ENCODE peak calls at places on chromosome 1, in six cellular contexts. C, J, X, R, N and E are unnamed samples.
A peak's percentile ranks its signal among the peaks of the same experiment; 100 is the strongest.

GRCh38 chr1:22317231-22317919 is 134.3 kb upstream of the ZBTB40 start:
- DNase-seq in X (no peak), J (no peak), N (no peak), R (no peak), C (no peak), E (no peak)

GRCh38 chr1:12001996-12002493 is 17.3 kb upstream of the MIIP start:
- DNase-seq in N (no peak), J (peak; percentile 71), R (no peak), X (peak; percentile 51), C (no peak), E (no peak)

GRCh38 chr1:209758360-209758759 is 2.5 kb downstream of the TRAF3IP3 start:
- DNase-seq in J (no peak), C (no peak), N (no peak), X (no peak), R (no peak), E (no peak)

GRCh38 chr1:208475951-208476824 is 232.0 kb upstream of the PLXNA2 start:
- DNase-seq in J (peak; percentile 81), R (no peak), C (peak; percentile 51), X (peak; percentile 47), N (no peak), E (no peak)

GRCh38 chr1:19437911-19438310 is 47.4 kb downstream of the CAPZB start:
- DNase-seq in R (no peak), N (peak; percentile 37), X (peak; percentile 88), C (peak; percentile 86), J (no peak), E (no peak)

GRCh38 chr1:91745649-91746383 is 140.1 kb downstream of the TGFBR3 start:
- DNase-seq in R (no peak), X (no peak), C (no peak), N (no peak), J (no peak), E (no peak)

GRCh38 chr1:151661728-151662127 is 49.9 kb downstream of the SNX27 start:
- DNase-seq in J (no peak), R (no peak), X (no peak), N (no peak), C (no peak), E (no peak)

GRCh38 chr1:41378999-41379740 is 17.9 kb downstream of the FOXO6 start:
- DNase-seq in N (no peak), X (no peak), R (no peak), C (no peak), J (no peak), E (no peak)

GRCh38 chr1:16250547-16251251 is 13.7 kb upstream of the CPLANE2 start:
- DNase-seq in R (no peak), J (no peak), X (no peak), C (no peak), N (no peak), E (no peak)

GRCh38 chr1:12032141-12032710 is 12.9 kb downstream of the MIIP start:
- DNase-seq in N (no peak), R (no peak), C (no peak), X (no peak), J (no peak), E (no peak)

GRCh38 chr1:7856345-7856744 is 3.5 kb upstream of the UTS2 start:
- DNase-seq in N (no peak), X (no peak), R (no peak), J (peak; percentile 56), C (no peak), E (no peak)

GRCh38 chr1:116195077-116195868 is 84.1 kb downstream of the MAB21L3 start:
- DNase-seq in X (no peak), C (no peak), J (no peak), R (no peak), N (no peak), E (no peak)

GRCh38 chr1:162899422-162900168 is 38.6 kb upstream of the CCDC190 start:
- DNase-seq in J (no peak), X (peak; percentile 56), R (peak; percentile 70), C (peak; percentile 67), N (no peak), E (no peak)

GRCh38 chr1:245306628-245307410 is 152.0 kb downstream of the KIF26B start:
- DNase-seq in J (no peak), N (no peak), C (no peak), X (peak; percentile 20), R (no peak), E (no peak)

DNA sequence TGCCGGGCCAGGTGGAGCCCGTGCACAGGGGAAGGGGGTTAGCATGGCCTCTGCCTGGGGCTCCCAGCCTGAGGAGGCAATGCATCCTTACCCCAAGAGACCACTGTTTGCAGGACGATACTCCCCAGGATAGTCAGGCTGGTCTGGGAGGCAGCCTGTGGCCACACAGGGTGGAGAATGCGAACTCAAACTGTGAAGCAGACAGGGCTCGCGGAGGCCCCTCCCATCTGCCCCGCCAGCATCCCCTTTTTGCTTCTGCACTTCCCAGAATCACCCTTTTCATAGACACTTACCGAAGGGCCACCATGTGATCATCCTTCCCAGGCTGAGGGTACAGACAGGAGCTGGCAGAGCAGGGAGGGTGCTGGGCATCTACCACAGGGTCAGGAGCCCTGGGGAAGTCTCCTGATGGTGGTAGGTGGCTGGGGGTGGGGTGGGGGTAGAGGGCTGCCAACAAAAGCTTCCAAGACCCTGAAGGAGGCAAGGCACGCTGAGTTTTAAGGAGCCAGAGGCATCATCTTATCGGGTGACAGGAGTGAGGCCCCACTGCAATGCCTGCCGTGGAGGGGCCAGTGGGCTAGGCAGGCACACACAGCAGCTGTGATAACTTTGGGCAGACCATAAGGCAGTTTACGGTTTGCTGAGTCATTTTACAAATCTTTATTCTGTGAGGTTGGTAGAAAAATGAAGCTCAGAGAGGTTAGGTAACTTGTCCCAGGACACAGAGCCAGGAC is 31.3 kb upstream of the BTG2 start:
- DNase-seq in X (no peak), R (no peak), J (peak; percentile 36), N (peak; percentile 54), C (no peak), E (no peak)
- TF ChIP-seq CTCF in X (no peak), R (no peak), J (no peak), N (no peak), C (no peak), E (no peak)

DNA sequence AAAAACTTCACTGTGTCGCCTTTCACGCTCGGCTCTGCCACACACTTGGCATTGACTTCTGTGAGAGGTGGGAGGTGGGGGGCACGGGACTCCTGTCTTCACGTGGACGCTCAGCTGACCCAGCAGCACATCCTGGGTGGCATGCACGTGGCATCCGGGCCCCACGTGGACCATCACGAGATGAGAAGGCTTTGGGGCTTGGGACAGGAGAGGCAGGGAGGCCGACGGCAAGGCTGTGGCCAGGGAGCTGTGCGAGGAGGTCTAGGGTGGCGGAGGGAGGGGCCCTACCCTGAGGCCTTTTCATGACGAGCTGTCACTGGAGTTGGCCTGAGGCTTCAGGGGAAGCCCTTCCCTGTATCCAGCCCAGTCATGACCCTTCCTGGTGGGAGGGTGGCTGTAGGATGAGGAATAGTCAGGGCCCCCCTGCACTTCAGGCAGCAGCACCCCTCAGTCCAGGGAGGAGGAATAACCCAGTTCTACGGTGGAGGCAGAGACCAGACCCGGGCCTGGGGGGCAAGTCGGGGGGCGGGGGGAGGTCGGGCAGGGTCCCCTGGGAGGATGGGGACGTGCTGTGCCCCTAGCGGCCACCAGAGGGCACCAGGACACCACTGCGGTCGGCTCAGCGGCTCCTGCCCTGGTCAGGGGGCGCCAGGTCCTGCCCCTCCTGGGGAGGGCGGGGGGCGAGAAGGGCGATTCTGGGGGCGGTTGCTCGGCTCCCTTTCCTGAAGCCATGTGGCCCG is 2.0 kb upstream of the PERM1 start:
- DNase-seq in R (no peak), C (no peak), N (peak; percentile 53), J (peak; percentile 40), X (peak; percentile 48), E (no peak)
- H3K4me3 ChIP-seq in R (peak overlapping the region; percentile 17), C (no peak overlapping the region), N (peak overlapping the region; percentile 14), J (no peak overlapping the region), X (no peak overlapping the region), E (no peak overlapping the region)

DNA sequence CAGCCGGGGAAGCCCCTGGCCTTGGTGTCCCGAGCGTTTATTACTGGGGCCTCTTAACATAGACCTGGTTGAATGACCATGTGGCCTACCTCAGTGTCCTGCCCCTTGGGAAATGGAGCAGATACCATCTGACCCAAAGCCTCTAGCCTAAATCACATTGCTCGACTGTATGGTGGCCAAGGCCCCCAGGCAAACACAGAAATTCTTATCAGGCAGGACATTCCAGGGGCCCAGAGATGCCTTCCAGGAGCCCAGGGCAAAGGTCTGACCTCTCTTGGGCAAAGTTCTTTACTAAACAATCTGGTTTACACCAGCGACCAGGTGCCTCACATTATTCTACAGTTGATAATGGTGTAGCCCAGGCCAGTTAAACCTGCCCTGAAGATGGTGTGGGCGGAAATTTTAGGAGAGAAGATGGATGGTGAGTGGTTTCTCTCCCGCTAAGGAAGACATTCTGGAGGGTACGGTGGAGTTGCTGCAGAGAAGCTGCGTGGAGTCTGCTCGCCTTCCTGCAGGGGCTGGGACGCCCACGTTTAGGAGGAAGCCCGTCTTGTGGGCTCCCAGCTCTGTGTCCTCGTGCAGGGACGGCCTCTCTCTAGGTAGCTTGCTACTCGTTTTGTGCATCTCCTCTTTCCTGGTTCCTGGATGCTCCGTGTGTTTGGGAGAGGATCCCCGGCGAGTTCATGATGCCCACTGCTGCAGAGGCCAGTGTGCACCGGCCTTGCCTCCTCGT is 21.2 kb downstream of the AJAP1 start:
- DNase-seq in R (no peak), J (no peak), X (no peak), N (no peak), C (no peak), E (no peak)
- H3K9me3 ChIP-seq in R (peaks cover 71% of the 10 kb centered on the region), J (no peaks in the 10 kb centered on the region), X (peaks cover 31% of the 10 kb centered on the region), N (peaks cover 26% of the 10 kb centered on the region), C (no peaks in the 10 kb centered on the region), E (no peaks in the 10 kb centered on the region)

GRCh38 chr1:109255097-109255651 is 5.8 kb downstream of the CELSR2 start:
- DNase-seq in C (no peak), J (no peak), R (no peak), X (no peak), N (no peak), E (no peak)
- TF ChIP-seq CTCF in C (no peak), J (no peak), R (peak; percentile 17), X (no peak), N (no peak), E (peak; percentile 10)

GRCh38 chr1:207026177-207026576 is 6.4 kb downstream of the C1orf116 start:
- DNase-seq in C (no peak), R (no peak), N (no peak), J (no peak), X (no peak), E (no peak)

GRCh38 chr1:207027221-207027777 is 5.3 kb downstream of the C1orf116 start:
- DNase-seq in R (no peak), J (no peak), N (peak; percentile 66), C (no peak), X (no peak), E (no peak)

GRCh38 chr1:207022996-207023679 is 9.4 kb downstream of the C1orf116 start:
- DNase-seq in J (no peak), R (no peak), X (no peak), C (no peak), N (no peak), E (no peak)

GRCh38 chr1:207024202-207025143 is 8.1 kb downstream of the C1orf116 start:
- DNase-seq in N (peak; percentile 77), J (no peak), X (peak; percentile 29), R (no peak), C (no peak), E (no peak)

DNA sequence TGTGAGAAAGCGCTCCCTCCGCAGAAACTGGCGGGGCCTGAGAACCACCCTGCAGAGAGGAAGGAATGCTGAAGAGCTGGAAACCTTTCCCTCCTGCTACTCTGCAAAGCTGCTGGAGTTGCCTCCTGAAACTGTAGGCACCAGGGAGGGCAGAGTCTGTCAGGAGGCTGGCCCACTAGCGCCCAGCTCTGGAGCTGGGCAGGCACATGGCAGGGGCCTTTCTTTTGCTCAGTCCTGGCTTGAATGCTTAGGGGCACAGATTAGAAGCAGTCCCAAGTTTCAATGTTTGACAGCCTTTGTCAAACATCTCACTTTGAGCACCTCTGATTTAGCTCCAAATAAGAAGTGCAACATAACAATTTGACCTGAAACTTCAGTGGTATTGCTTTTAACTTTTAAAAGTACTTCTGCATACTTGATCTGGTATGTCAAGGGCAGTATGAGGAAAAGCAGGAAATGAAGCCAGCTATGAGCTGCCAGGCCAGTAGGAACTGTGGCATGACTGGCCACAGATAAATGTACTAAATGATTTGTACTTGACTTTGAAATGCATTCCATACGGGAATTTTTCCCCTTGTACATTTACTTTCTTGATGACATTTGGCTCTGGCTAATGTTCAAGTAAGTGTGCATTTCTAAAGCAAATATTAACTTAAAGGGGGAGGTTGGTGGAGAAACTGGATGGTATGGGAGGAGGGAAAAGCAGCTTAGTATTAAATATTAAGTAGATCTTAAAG is 7.2 kb downstream of the C1orf116 start:
- DNase-seq in J (peak; percentile 73), C (peak; percentile 13), N (peak; percentile 72), X (peak; percentile 20), R (no peak), E (peak; percentile 9)
- H3K4me3 ChIP-seq in J (no peak overlapping the region), C (no peak overlapping the region), N (no peak overlapping the region), X (no peak overlapping the region), R (no peak overlapping the region), E (no peak overlapping the region)